ENCODE peak calls at places on chromosome 5, in five cellular contexts. H is effector memory CD4-positive, alpha-beta T cell; T is fibroblast of mammary gland; Z is heart right ventricle; F is choroid plexus epithelial cell. A is an unnamed sample.

GRCh38 chr5:74376187-74376586 is 264.3 kb downstream of the ENC1 start:
- DNase-seq in Z (no peak), F (no peak), H (no peak), T (no peak), A (no peak)

GRCh38 chr5:68673451-68674180 is 420.2 kb upstream of the SLC30A5 start:
- DNase-seq in Z (no peak), T (no peak), H (no peak), F (no peak), A (no peak)

GRCh38 chr5:117013280-117013877 is 438.8 kb upstream of the SEMA6A start:
- DNase-seq in Z (no peak), H (no peak), F (no peak), T (no peak), A (no peak)

GRCh38 chr5:112126982-112127381 is 292.1 kb downstream of the EPB41L4A start:
- DNase-seq in F (no peak), H (no peak), Z (no peak), T (no peak), A (no peak)

GRCh38 chr5:167730121-167730520 is 561.3 kb upstream of the WWC1 start:
- DNase-seq in H (no peak), F (peak), T (peak), Z (no peak), A (no peak)

GRCh38 chr5:127804886-127805426 is 101.8 kb downstream of the CCDC192 start:
- DNase-seq in Z (no peak), H (no peak), T (peak), F (no peak), A (no peak)

GRCh38 chr5:123559434-123559775 is 47.4 kb downstream of the CSNK1G3 start:
- DNase-seq in T (peak), Z (no peak), F (no peak), H (no peak), A (no peak)

GRCh38 chr5:112388010-112388553 is 31.0 kb downstream of the EPB41L4A start:
- DNase-seq in H (no peak), F (no peak), Z (no peak), T (no peak), A (no peak)

GRCh38 chr5:53426878-53427277 is 53.6 kb upstream of the FST start:
- DNase-seq in T (no peak), Z (no peak), H (no peak), F (no peak), A (no peak)

GRCh38 chr5:96199713-96200183 is 233.3 kb downstream of the PCSK1 start:
- DNase-seq in Z (no peak), H (no peak), F (no peak), T (no peak), A (no peak)

GRCh38 chr5:83000922-83001321 is 76.3 kb downstream of the TMEM167A start:
- DNase-seq in Z (no peak), F (no peak), T (no peak), H (no peak), A (no peak)

GRCh38 chr5:141809697-141810096 is 68.5 kb downstream of the PCDH1 start:
- DNase-seq in Z (no peak), F (no peak), H (no peak), T (no peak), A (no peak)

GRCh38 chr5:173138707-173139106 is 5.6 kb upstream of the BNIP1 start:
- DNase-seq in T (no peak), F (no peak), Z (no peak), H (no peak), A (no peak)

GRCh38 chr5:72178910-72179815 is 71.9 kb downstream of the MAP1B start:
- DNase-seq in F (peak), Z (peak), H (no peak), T (peak), A (peak)

GRCh38 chr5:159971038-159971437 is 37.9 kb upstream of the TTC1 start:
- DNase-seq in H (no peak), T (peak), F (peak), Z (no peak), A (no peak)

GRCh38 chr5:32210151-32210550 is 36.0 kb upstream of the GOLPH3 start:
- DNase-seq in F (no peak), Z (no peak), T (no peak), H (no peak), A (no peak)

GRCh38 chr5:145347026-145347616 is 488.0 kb downstream of the PRELID2 start:
- DNase-seq in Z (no peak), H (no peak), F (peak), T (peak), A (no peak)

GRCh38 chr5:172879434-172879828 is 45.4 kb downstream of the ERGIC1 start:
- DNase-seq in H (no peak), F (no peak), Z (no peak), T (no peak), A (no peak)

GRCh38 chr5:10513501-10514442 is 50.1 kb upstream of the ANKRD33B start:
- DNase-seq in F (peak), H (no peak), T (peak), Z (no peak), A (no peak)

GRCh38 chr5:33509036-33509435 is 68.3 kb downstream of the TARS1 start:
- DNase-seq in Z (no peak), T (no peak), F (peak), H (no peak), A (no peak)
- H3K4me3 ChIP-seq in Z (no peak), T (no peak), F (no peak), H (no peak), A (no peak)

DNA sequence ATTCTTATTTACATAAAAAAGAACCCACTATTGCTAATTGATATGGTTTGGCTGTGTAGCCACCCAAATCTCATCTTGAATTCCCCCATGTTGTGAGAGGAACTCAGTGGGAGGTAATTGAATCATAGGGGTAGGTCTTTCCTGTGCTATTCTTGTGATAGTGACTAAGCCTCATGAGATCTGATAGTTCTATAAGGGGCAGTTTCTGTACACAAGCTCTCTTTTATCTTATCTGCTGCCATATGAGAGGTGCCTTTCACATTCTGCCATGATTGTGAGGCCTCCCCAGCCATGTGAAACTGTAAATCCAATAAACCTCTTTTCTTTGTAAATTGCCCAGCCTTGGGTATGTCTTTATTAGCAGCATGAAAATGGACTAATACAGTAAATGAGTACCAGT is 58.2 kb upstream of the PRR16 start:
- DNase-seq in T (peak), Z (no peak), F (peak), H (no peak), A (no peak)
- H3K4me3 ChIP-seq in T (no peak), Z (no peak), F (no peak), H (no peak), A (no peak)

GRCh38 chr5:3118321-3118720 is 366.8 kb upstream of the IRX2 start:
- DNase-seq in F (no peak), H (no peak), Z (no peak), T (no peak), A (no peak)
- H3K4me3 ChIP-seq in F (no peak), H (no peak), Z (no peak), T (no peak), A (no peak)

GRCh38 chr5:88890070-88890781 is 7.2 kb upstream of the MEF2C start:
- DNase-seq in F (no peak), H (no peak), Z (no peak), T (no peak), A (no peak)
- H3K4me3 ChIP-seq in F (peak), H (no peak), Z (peak), T (peak), A (peak)

DNA sequence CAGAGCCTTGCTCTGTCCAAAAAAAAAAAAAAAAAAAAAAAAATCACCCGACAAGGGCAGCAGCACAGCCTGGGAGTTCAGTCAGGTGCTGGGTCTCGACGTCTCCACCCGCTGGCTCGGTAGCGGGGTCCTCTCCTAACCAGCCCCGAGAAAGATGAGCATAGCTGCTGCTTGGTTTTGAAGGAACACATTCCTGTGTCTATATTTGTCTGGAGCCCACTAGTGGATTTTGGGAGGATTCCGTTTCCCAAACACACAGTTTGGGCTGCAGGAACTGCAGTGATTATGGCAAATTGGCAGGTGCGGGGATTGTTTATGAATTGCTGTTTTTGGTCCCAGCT is 1.2 kb downstream of the OTULINL start:
- DNase-seq in T (no peak), H (no peak), Z (no peak), F (no peak), A (no peak)
- H3K4me3 ChIP-seq in T (no peak), H (peak), Z (peak), F (no peak), A (no peak)

GRCh38 chr5:76329346-76329745 is 73.7 kb upstream of the IQGAP2 start:
- DNase-seq in H (no peak), Z (no peak), F (no peak), T (no peak), A (no peak)

GRCh38 chr5:76326559-76327351 is 76.3 kb upstream of the IQGAP2 start:
- DNase-seq in Z (no peak), T (no peak), F (no peak), H (no peak), A (no peak)

GRCh38 chr5:76331139-76331538 is 71.9 kb upstream of the IQGAP2 start:
- DNase-seq in T (no peak), H (no peak), F (no peak), Z (no peak), A (no peak)

GRCh38 chr5:76325326-76325725 is 77.8 kb upstream of the IQGAP2 start:
- DNase-seq in Z (no peak), F (no peak), H (no peak), T (no peak), A (no peak)

GRCh38 chr5:76325876-76326491 is 77.1 kb upstream of the IQGAP2 start:
- DNase-seq in F (no peak), T (no peak), Z (no peak), H (no peak), A (no peak)
- H3K4me3 ChIP-seq in F (no peak), T (no peak), Z (no peak), H (no peak), A (no peak)

DNA sequence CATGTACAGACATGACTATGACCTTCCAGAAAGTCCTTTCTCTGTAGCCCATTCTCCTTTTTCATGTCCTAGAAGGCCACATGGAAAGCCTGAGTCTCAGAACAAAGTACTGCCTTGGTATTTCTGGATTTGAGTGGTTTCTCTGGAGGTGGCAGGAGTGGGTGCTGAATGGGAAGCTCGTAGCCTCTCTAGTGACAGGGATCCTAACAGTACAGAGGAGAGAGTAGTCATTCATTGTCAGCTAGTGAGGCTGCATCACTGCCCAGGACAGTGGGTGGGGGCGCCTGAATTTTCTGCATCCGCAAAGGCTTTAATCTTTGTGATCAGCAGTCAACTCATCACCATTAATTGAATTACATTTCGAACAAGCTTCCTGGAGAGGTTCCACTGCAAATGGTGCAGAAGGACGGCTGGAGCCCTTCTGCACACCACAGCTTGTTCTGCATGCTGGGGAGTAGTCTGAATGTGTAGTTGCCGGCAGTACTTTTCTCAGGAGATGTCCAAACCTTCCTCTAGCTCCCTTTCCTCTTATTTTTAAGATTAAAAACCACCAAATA is 77.5 kb downstream of the HSPA4 start:
- DNase-seq in F (no peak), H (no peak), Z (no peak), T (no peak), A (no peak)
- H3K4me3 ChIP-seq in F (no peak), H (no peak), Z (no peak), T (no peak), A (no peak)

DNA sequence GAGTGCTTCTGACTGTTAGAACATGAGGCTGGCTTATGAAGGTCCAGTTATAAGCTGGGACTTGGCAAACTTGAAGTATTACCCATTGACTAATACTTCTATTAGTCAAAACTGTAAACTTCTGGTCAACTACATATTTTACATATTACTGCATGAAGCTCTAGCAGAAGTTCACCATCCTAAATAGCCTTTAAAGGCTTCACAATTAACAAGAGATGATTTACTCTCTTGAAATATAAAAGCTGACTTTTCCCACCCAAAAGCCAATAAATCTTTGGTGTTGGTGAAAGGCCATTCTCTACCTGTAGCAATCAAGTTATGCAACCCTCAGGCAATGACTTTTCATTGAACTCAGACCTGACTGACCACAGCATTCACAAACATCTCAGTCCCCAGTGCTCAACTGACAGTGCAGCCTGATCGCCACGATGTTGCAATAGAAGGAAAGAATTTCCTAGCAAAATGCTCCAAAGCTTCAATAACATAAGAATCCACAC is 345.6 kb downstream of the EBF1 start:
- DNase-seq in F (peak), Z (no peak), H (no peak), T (peak), A (no peak)
- H3K4me3 ChIP-seq in F (no peak), Z (no peak), H (no peak), T (no peak), A (no peak)

GRCh38 chr5:138542956-138543729 is at the start of gene ETF1:
- DNase-seq in T (peak), Z (peak), F (peak), H (peak), A (peak)

GRCh38 chr5:138543730-138544104 is 681 bp upstream of the ETF1 start:
- DNase-seq in Z (no peak), H (no peak), F (no peak), T (no peak), A (peak)

GRCh38 chr5:138541511-138541910 is 1.5 kb downstream of the ETF1 start:
- DNase-seq in F (peak), H (no peak), Z (no peak), T (no peak), A (no peak)

GRCh38 chr5:138544171-138545134 is 1.4 kb upstream of the ETF1 start:
- DNase-seq in F (peak), T (peak), H (no peak), Z (no peak), A (no peak)

DNA sequence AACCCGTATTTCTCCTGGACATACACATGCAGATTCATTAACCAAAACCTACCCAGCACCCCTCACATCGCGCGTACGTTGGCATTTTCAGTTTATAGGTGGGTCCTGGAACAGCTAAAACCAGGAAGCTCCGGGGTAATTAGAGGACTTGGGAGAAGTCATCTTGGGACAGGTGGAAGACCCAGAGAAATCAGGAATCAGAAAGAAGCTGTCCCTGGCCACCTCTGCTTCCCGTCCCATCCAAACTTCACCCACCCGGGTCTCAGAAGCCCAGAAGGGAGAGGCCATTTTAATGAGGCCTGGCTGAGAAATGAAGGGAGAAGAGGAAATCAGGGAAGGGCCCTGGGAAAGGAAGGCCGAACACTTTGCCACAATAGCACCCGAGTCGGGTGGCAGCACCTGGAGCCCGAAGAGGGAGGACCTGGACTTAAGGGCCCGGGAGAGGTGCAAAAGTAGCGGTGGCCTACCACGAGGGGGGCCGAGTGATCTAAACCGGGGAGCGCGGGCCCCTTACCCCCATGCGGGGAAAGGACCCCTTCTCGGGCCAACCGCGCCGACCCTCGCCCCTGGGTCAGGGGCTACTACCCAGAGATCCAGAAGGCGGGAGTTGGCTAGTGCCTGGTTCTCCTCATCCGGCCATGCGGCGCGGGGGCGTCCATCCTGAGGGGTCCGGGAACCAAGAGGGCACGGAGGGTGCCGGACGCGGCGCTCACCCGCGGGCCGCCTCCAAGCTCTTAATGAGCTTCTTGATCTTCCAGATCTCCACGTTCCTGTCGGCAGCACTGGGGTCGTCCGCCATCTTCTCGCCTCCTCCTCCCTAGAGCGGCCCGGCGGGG is 698 bp downstream of the ETF1 start:
- DNase-seq in F (no peak), T (no peak), H (no peak), Z (no peak), A (no peak)
- H3K4me3 ChIP-seq in F (peak), T (peak), H (peak), Z (peak), A (peak)

GRCh38 chr5:140181002-140181483 is 6.1 kb downstream of the CYSTM1 start:
- DNase-seq in Z (no peak), T (no peak), H (no peak), F (no peak), A (no peak)
- H3K4me3 ChIP-seq in Z (peak), T (no peak), H (no peak), F (no peak), A (no peak)